ENCODE peak calls at places on chromosome 1, in four cellular contexts. One of them, this sample, is unnamed.

GRCh38 chr1:51600529-51600928 is 16.4 kb upstream of the OSBPL9 start:
- DNase-seq in psoas muscle: no peak
- DNase-seq in A549: no peak
- DNase-seq in AG04450: no peak
- DNase-seq in this sample: no peak

GRCh38 chr1:33826311-33826710 is 37.6 kb upstream of the HMGB4 start:
- DNase-seq in psoas muscle: no peak
- DNase-seq in A549: no peak
- DNase-seq in AG04450: no peak
- DNase-seq in this sample: no peak

GRCh38 chr1:77370588-77371306 is 88.9 kb downstream of the AK5 start:
- DNase-seq in A549: no peak
- DNase-seq in psoas muscle: no peak
- DNase-seq in AG04450: peak; percentile 96
- DNase-seq in this sample: peak; percentile 97

GRCh38 chr1:85025940-85026339 is 22.4 kb downstream of the MCOLN3 start:
- DNase-seq in psoas muscle: no peak
- DNase-seq in AG04450: no peak
- DNase-seq in A549: no peak
- DNase-seq in this sample: no peak

GRCh38 chr1:54378157-54378883 is 27.9 kb downstream of the SSBP3 start:
- DNase-seq in A549: no peak
- DNase-seq in AG04450: no peak
- DNase-seq in psoas muscle: no peak
- DNase-seq in this sample: no peak

GRCh38 chr1:228798548-228798947 is 63.3 kb downstream of the RHOU start:
- DNase-seq in A549: no peak
- DNase-seq in AG04450: no peak
- DNase-seq in psoas muscle: no peak
- DNase-seq in this sample: peak; percentile 61

GRCh38 chr1:108556501-108556900 is 3.4 kb upstream of the EEIG2 start:
- DNase-seq in AG04450: no peak
- DNase-seq in A549: no peak
- DNase-seq in psoas muscle: no peak
- DNase-seq in this sample: no peak

GRCh38 chr1:5620997-5621396 is 371.2 kb downstream of the NPHP4 start:
- DNase-seq in AG04450: no peak
- DNase-seq in A549: peak; percentile 25
- DNase-seq in psoas muscle: no peak
- DNase-seq in this sample: no peak

GRCh38 chr1:86394416-86394815 is 1.7 kb downstream of the ODF2L start:
- DNase-seq in A549: no peak
- DNase-seq in AG04450: no peak
- DNase-seq in psoas muscle: no peak
- DNase-seq in this sample: peak; percentile 64

GRCh38 chr1:77876884-77877283 is 11.5 kb upstream of the NEXN start:
- DNase-seq in AG04450: no peak
- DNase-seq in A549: no peak
- DNase-seq in psoas muscle: no peak
- DNase-seq in this sample: peak; percentile 39

GRCh38 chr1:103180660-103181059 is 72.3 kb upstream of the COL11A1 start:
- DNase-seq in A549: no peak
- DNase-seq in psoas muscle: no peak
- DNase-seq in AG04450: peak; percentile 33
- DNase-seq in this sample: peak; percentile 80

GRCh38 chr1:90723561-90724108 is 6.5 kb upstream of the BARHL2 start:
- DNase-seq in A549: no peak
- DNase-seq in psoas muscle: no peak
- DNase-seq in AG04450: no peak
- DNase-seq in this sample: no peak

DNA sequence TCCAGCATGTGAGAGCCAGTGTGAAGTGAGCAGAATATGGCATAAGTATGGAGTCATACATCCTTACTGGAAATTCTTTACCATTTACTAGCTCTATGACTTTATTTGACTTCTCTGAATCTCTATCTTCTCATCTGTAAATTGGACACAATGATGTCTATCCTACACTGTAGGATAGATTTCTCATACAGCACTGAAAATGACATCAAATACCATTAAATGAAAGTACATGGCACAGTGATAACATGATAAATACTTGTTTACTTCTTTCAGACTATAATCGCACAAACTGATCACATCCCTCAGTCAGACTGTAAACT is 1.3 kb upstream of the CTTNBP2NL start:
- DNase-seq in AG04450: no peak
- DNase-seq in psoas muscle: no peak
- DNase-seq in A549: no peak
- DNase-seq in this sample: no peak
- TF ChIP-seq CTCF in AG04450: no peak
- TF ChIP-seq CTCF in psoas muscle: no peak
- TF ChIP-seq CTCF in A549: no peak
- TF ChIP-seq CTCF in this sample: no peak

GRCh38 chr1:110471131-110471530 is 20.2 kb downstream of the PROK1 start:
- DNase-seq in psoas muscle: no peak
- DNase-seq in AG04450: no peak
- DNase-seq in A549: no peak
- DNase-seq in this sample: no peak
- TF ChIP-seq CTCF in psoas muscle: no peak
- TF ChIP-seq CTCF in AG04450: no peak
- TF ChIP-seq CTCF in A549: peak; percentile 16
- TF ChIP-seq CTCF in this sample: no peak

GRCh38 chr1:160342953-160343869 is at the start of the genes COPA and NCSTN:
- DNase-seq in psoas muscle: peak; percentile 93
- DNase-seq in AG04450: peak; percentile 90
- DNase-seq in A549: peak; percentile 90
- DNase-seq in this sample: peak; percentile 96
- TF ChIP-seq CTCF in psoas muscle: no peak
- TF ChIP-seq CTCF in AG04450: peak; percentile 3
- TF ChIP-seq CTCF in A549: no peak
- TF ChIP-seq CTCF in this sample: no peak

GRCh38 chr1:169928438-169929209 is 34.9 kb upstream of the SCYL3 start:
- DNase-seq in AG04450: peak; percentile 16
- DNase-seq in psoas muscle: no peak
- DNase-seq in A549: no peak
- DNase-seq in this sample: peak; percentile 69

GRCh38 chr1:169931795-169932195 is 38.1 kb upstream of the SCYL3 start:
- DNase-seq in A549: no peak
- DNase-seq in psoas muscle: no peak
- DNase-seq in AG04450: no peak
- DNase-seq in this sample: no peak

GRCh38 chr1:169925505-169926482 is 32.1 kb upstream of the SCYL3 start:
- DNase-seq in A549: no peak
- DNase-seq in AG04450: no peak
- DNase-seq in psoas muscle: no peak
- DNase-seq in this sample: peak; percentile 22

GRCh38 chr1:169924829-169925228 is 31.1 kb upstream of the SCYL3 start:
- DNase-seq in psoas muscle: no peak
- DNase-seq in A549: no peak
- DNase-seq in AG04450: no peak
- DNase-seq in this sample: no peak

GRCh38 chr1:169929210-169929526 is 35.5 kb upstream of the SCYL3 start:
- DNase-seq in A549: no peak
- DNase-seq in AG04450: no peak
- DNase-seq in psoas muscle: no peak
- DNase-seq in this sample: no peak
- TF ChIP-seq CTCF in A549: no peak
- TF ChIP-seq CTCF in AG04450: no peak
- TF ChIP-seq CTCF in psoas muscle: no peak
- TF ChIP-seq CTCF in this sample: no peak